ENCODE peak calls at places on chromosomes 6 and 20, in six cellular contexts. X is endothelial cell; R is T-cell; H is activated CD8-positive, alpha-beta memory T cell treated with anti-CD3 and anti-CD28 coated beads for 48 hours; C is stimulated activated CD8-positive, alpha-beta memory T cell treated with anti-CD3 and anti-CD28 coated beads, Interleukin-2, amount 100 ng/mL, for 1 hour; Z is WTC11. I is an unnamed sample.

GRCh38 chr20:63580796-63581461 is 6.9 kb upstream of the HELZ2 start:
- DNase-seq in X (peak), R (peak), H (no peak), C (peak), Z (peak), I (peak)

GRCh38 chr6:168926306-168926705 is 327.3 kb downstream of the THBS2 start:
- DNase-seq in X (no peak), R (no peak), H (no peak), C (no peak), Z (no peak), I (no peak)

GRCh38 chr6:27518881-27519795 is 46.2 kb upstream of the ZNF184 start:
- DNase-seq in X (peak), R (peak), H (peak), C (no peak), Z (peak), I (peak)

GRCh38 chr6:166307082-166307980 is 861 bp downstream of the PRR18 start:
- DNase-seq in X (peak), R (peak), H (no peak), C (no peak), Z (peak), I (no peak)

GRCh38 chr20:46058656-46059281 is 29.8 kb downstream of the SLC12A5 start:
- DNase-seq in X (peak), R (no peak), H (no peak), C (no peak), Z (peak), I (no peak)

GRCh38 chr6:3825851-3826581 is 23.2 kb upstream of the FAM50B start:
- DNase-seq in X (peak), R (no peak), H (no peak), C (no peak), Z (no peak), I (no peak)

GRCh38 chr6:69732640-69733039 is 64.2 kb downstream of the LMBRD1 start:
- DNase-seq in X (no peak), R (no peak), H (no peak), C (no peak), Z (no peak), I (no peak)

GRCh38 chr20:19775353-19776201 is 17.5 kb downstream of the RIN2 start:
- DNase-seq in X (no peak), R (no peak), H (no peak), C (no peak), Z (no peak), I (no peak)

GRCh38 chr6:167993169-167993568 is 4.3 kb upstream of the KIF25 start:
- DNase-seq in X (no peak), R (no peak), H (no peak), C (no peak), Z (no peak), I (no peak)

GRCh38 chr6:4487538-4487937 is 288.7 kb upstream of the CDYL start:
- DNase-seq in X (no peak), R (no peak), H (no peak), C (no peak), Z (no peak), I (no peak)

GRCh38 chr20:35523298-35523888 is 6.1 kb downstream of the C20orf173 start:
- DNase-seq in X (peak), R (peak), H (no peak), C (no peak), Z (peak), I (no peak)

GRCh38 chr6:143299253-143300166 is 151.0 kb downstream of the ADAT2 start:
- DNase-seq in X (no peak), R (no peak), H (no peak), C (no peak), Z (no peak), I (no peak)

GRCh38 chr20:7113577-7114466 is 346.3 kb downstream of the BMP2 start:
- DNase-seq in X (peak), R (no peak), H (no peak), C (no peak), Z (peak), I (no peak)

GRCh38 chr6:36815962-36816735 is 23.1 kb downstream of the CPNE5 start:
- DNase-seq in X (no peak), R (no peak), H (no peak), C (no peak), Z (no peak), I (no peak)

GRCh38 chr20:44204832-44205215 is 5.7 kb downstream of the OSER1 start:
- DNase-seq in X (no peak), R (no peak), H (no peak), C (no peak), Z (no peak), I (no peak)

GRCh38 chr6:170485159-170485558 is 67.9 kb downstream of the PSMB1 start:
- DNase-seq in X (no peak), R (no peak), H (no peak), C (no peak), Z (no peak), I (no peak)

GRCh38 chr20:54168961-54169862 is 4.6 kb downstream of the CYP24A1 start:
- DNase-seq in X (no peak), R (no peak), H (no peak), C (no peak), Z (no peak), I (no peak)

GRCh38 chr20:4544765-4545164 is 176.9 kb upstream of the PRND start:
- DNase-seq in X (no peak), R (no peak), H (no peak), C (no peak), Z (no peak), I (no peak)

GRCh38 chr6:169190144-169190584 is 63.5 kb downstream of the THBS2 start:
- DNase-seq in X (no peak), R (no peak), H (no peak), C (no peak), Z (no peak), I (no peak)

GRCh38 chr20:62753626-62754025 is 42.6 kb upstream of the MRGBP start:
- DNase-seq in X (no peak), R (no peak), H (no peak), C (no peak), Z (no peak), I (no peak)

GRCh38 chr20:51635680-51636079 is 93.2 kb upstream of the NFATC2 start:
- DNase-seq in X (no peak), R (no peak), H (no peak), C (no peak), Z (no peak), I (no peak)

GRCh38 chr6:85432554-85432953 is 17.3 kb upstream of the NT5E start:
- DNase-seq in X (no peak), R (no peak), H (no peak), C (no peak), Z (no peak), I (no peak)

GRCh38 chr6:67986694-67987232 is 648.3 kb upstream of the ADGRB3 start:
- DNase-seq in X (no peak), R (no peak), H (no peak), C (no peak), Z (no peak), I (no peak)

GRCh38 chr6:48973486-48973885 is 489.6 kb downstream of the MMUT start:
- DNase-seq in X (no peak), R (no peak), H (no peak), C (no peak), Z (no peak), I (no peak)

GRCh38 chr6:167495506-167496391 is 170.9 kb downstream of the TTLL2 start:
- DNase-seq in X (no peak), R (no peak), H (no peak), C (no peak), Z (no peak), I (no peak)

GRCh38 chr6:42230320-42231034 is 12.8 kb upstream of the MRPS10 start:
- DNase-seq in X (no peak), R (no peak), H (no peak), C (no peak), Z (no peak), I (no peak)